ENCODE peak calls at places on chromosomes 3 and 15, in six cellular contexts. C is fibroblast of lung; G is effector memory CD4-positive, alpha-beta T cell; S is NT2/D1; X is adipocyte; K is astrocyte. P is an unnamed sample. For H3K27me3 and H3K9me3, the result is how much of the 10 kb centered on the place peaks cover.

GRCh38 chr15:85142324-85142723 is 160.7 kb downstream of the PDE8A start:
- DNase-seq in X (peak), C (peak), G (no peak), S (no peak), K (peak), P (no peak)

GRCh38 chr15:37979597-37979996 is 45.2 kb downstream of the TMCO5A start:
- DNase-seq in K (no peak), X (no peak), G (no peak), C (no peak), S (no peak), P (no peak)

GRCh38 chr3:111577798-111578685 is 17.1 kb downstream of the ZBED2 start:
- DNase-seq in C (peak), G (no peak), X (peak), K (peak), S (peak), P (no peak)

GRCh38 chr3:10577521-10577920 is 72.1 kb upstream of the ATP2B2 start:
- DNase-seq in C (no peak), K (no peak), S (no peak), G (no peak), X (no peak), P (peak)

GRCh38 chr3:114566162-114566755 is 272.4 kb downstream of the TIGIT start:
- DNase-seq in G (no peak), C (no peak), K (no peak), S (no peak), X (no peak), P (no peak)

GRCh38 chr15:64809649-64810498 is 15.6 kb downstream of the PIF1 start:
- DNase-seq in G (peak), S (peak), K (peak), C (peak), X (peak), P (peak)

GRCh38 chr3:25906132-25906906 is 116.4 kb downstream of the OXSM start:
- DNase-seq in S (peak), C (no peak), G (no peak), K (no peak), X (no peak), P (no peak)

GRCh38 chr3:131283862-131284261 is 97.7 kb upstream of the NUDT16 start:
- DNase-seq in C (no peak), G (no peak), X (no peak), S (no peak), K (no peak), P (no peak)

GRCh38 chr3:186896875-186897274 is 33.5 kb upstream of the ST6GAL1 start:
- DNase-seq in K (no peak), X (no peak), S (peak), G (no peak), C (no peak), P (no peak)

GRCh38 chr3:187781001-187781400 is 35.7 kb upstream of the BCL6 start:
- DNase-seq in X (no peak), G (no peak), C (no peak), S (no peak), K (no peak), P (no peak)

GRCh38 chr3:49769516-49769915 is 16.8 kb downstream of the IP6K1 start:
- DNase-seq in X (peak), S (no peak), K (no peak), C (no peak), G (no peak), P (no peak)

GRCh38 chr15:48965972-48966371 is 2.3 kb upstream of the SHC4 start:
- DNase-seq in K (no peak), X (peak), S (no peak), G (no peak), C (peak), P (peak)

GRCh38 chr3:147195896-147196295 is 210.4 kb downstream of the ZIC4 start:
- DNase-seq in C (peak), X (peak), K (no peak), S (no peak), G (no peak), P (no peak)

GRCh38 chr3:138003069-138003468 is 6.9 kb upstream of the CLDN18 start:
- DNase-seq in S (no peak), C (no peak), X (no peak), G (no peak), K (no peak), P (no peak)

GRCh38 chr15:46502668-46503067 is 867.8 kb downstream of the SQOR start:
- DNase-seq in S (no peak), K (no peak), G (no peak), C (no peak), X (peak), P (no peak)

GRCh38 chr3:106821801-106822200 is 555.4 kb upstream of the CCDC54 start:
- DNase-seq in K (no peak), S (no peak), X (no peak), G (no peak), C (no peak), P (no peak)

GRCh38 chr3:81838455-81838854 is 77.0 kb upstream of the GBE1 start:
- DNase-seq in C (no peak), X (no peak), K (no peak), G (no peak), S (no peak), P (no peak)

GRCh38 chr3:45453887-45454286 is 65.5 kb downstream of the LARS2 start:
- DNase-seq in S (no peak), X (no peak), G (no peak), K (no peak), C (no peak), P (no peak)

GRCh38 chr3:154122912-154123559 is 1.8 kb downstream of the ARHGEF26 start:
- DNase-seq in S (no peak), G (no peak), K (peak), X (no peak), C (peak), P (no peak)

GRCh38 chr3:126524429-126524988 is 554 bp downstream of the CHST13 start:
- DNase-seq in S (no peak), X (no peak), G (no peak), C (no peak), K (no peak), P (no peak)

GRCh38 chr3:50268276-50268675 is 671 bp upstream of the SEMA3B start:
- DNase-seq in S (no peak), C (no peak), X (no peak), K (no peak), G (no peak), P (no peak)

GRCh38 chr3:65356331-65357286 is 668.8 kb upstream of the ADAMTS9 start:
- DNase-seq in G (no peak), C (no peak), S (no peak), X (no peak), K (no peak), P (no peak)

GRCh38 chr3:14513566-14514322 is 26.4 kb downstream of the GRIP2 start:
- DNase-seq in G (no peak), S (no peak), C (no peak), K (no peak), X (no peak), P (no peak)

GRCh38 chr15:31206386-31207174 is 105.1 kb upstream of the TRPM1 start:
- DNase-seq in X (no peak), K (no peak), C (no peak), S (no peak), G (no peak), P (no peak)

GRCh38 chr3:104908761-104909160 is 457.9 kb upstream of the ALCAM start:
- DNase-seq in G (no peak), X (no peak), K (no peak), S (no peak), C (no peak), P (peak)

GRCh38 chr3:150278843-150279341 is 129.2 kb upstream of the TSC22D2 start:
- DNase-seq in X (no peak), K (no peak), S (peak), C (peak), G (no peak), P (no peak)

GRCh38 chr15:81133782-81134461 is at the start of gene CFAP161:
- DNase-seq in S (peak), K (peak), X (peak), G (no peak), C (peak), P (no peak)

GRCh38 chr3:170997966-170998913 is 28.3 kb downstream of the SLC2A2 start:
- DNase-seq in X (peak), K (peak), S (no peak), G (no peak), C (peak), P (peak)

DNA sequence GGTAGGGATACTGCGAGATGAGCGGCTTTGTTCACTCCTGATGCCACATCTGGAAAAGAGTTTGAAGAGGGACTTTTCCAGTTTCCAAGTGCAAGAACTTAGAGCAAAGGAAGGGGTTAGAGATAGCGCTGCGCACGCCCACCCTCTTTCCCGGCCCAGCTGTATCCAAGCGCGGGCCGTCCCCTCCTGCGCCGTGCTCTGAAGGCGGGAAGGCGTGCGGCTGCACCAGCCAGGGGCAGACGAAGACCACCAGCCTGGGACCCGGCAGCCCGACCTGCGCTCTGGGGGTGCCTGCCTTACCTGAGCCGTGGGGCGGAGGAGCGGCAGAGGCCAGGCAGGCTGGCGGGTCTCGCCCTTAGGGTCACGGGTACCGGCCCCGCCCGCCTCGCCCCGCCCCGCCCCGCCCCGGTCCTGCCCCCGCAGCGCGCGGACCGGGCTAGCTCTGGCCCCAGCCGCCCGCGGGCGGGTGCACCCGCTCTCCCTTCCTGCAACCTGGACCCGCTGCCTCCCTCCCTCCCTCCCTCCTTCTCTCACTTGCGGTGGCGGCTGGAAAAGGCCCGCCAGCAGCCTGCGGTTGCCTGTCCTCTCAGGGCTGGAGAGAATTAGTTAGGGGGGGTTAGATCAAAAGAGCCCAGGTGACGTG is at the start of gene WDR72:
- DNase-seq in X (no peak), S (peak), K (no peak), G (no peak), C (no peak), P (peak)
- H3K4me3 ChIP-seq in X (no peak), S (peak), K (no peak), G (no peak), C (no peak), P (no peak)

DNA sequence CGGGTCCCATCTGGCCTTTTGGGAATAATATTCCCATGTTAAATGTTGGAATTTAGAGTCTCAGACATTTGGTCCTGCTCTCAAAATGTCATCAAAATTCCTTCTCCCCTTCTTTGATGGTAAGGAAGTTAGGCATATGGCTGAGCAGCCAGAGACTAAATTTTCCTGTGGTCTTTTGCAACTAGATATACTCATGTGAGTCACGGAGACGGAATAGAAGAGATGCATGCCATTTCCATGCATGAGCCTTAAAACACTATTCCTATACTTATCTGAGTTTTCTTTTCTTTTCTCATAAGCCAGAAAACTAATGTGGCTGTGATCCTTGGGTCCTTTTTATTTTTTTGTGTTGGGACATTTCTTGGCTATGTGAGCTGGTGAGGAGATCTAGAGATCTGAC is 105.3 kb downstream of the NR2F2 start:
- DNase-seq in K (no peak), S (no peak), C (no peak), G (no peak), X (no peak), P (no peak)
- H3K27me3 ChIP-seq in K (under half), S (under half), C (under half), G (under half), X (under half), P (under half)

DNA sequence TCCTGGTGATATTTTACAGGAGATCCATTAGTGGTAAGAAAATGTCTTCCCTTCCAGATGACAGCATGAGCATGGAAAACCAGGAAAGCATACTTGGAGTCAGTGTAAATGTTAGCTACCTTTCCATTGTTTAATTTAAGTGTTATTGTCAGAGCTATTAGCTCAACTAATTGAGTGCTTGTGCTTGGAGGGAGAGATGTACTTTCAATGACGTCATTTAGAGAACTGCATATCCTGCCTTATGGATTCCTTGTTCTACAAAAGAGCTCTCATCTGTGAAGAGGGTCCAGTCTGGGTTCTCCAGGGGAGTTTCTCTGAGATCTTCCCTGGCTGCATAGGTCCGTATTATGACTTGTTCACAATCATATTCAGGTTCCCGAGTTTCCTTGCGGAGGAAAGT is 687.2 kb downstream of the TBL1XR1 start:
- DNase-seq in K (no peak), G (no peak), C (no peak), X (no peak), S (no peak), P (no peak)
- H3K9me3 ChIP-seq in K (under half), G (under half), C (under half), X (under half), S (half or more), P (under half)

DNA sequence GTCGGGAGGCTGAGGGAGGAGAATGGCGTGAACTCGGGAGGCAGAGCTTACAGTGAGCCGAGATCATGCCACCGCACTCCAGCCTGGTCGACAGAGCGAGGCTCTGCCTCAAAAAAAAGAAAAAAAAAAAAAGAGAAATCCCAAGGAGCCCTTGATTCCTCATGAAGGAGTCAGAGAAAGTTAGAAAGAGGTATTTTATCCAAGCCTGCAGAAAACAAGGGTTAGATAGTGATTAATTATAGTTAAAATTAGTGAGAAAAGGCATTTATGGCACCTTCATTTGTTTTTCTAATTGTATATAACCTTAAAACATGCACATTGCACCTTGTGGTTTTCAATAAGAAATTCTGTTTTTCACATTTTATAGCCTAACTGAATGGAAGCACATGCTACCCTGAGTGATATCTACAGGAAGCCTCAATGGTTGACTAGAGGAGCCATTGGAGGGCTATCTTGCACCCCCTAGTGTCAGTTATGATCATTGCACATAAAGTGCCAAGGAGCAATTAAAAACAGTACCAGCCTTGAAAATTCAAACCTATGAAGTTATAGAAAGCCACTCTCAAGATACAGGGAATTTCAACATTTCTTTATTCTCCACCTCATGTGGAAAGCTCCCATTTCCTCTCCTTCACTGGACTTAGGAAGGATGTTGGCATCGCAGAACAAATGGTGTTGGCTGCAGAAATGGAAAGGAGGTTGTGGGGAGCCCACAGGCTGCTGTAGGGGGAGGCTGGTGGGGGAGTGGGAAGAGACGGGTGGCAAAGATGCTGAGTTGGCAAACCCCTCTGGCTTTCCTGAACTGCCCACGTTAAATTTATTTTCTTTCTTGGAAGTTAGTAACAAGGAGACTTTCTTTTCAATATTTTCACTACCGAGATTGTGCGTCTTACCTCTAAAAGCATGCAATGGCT is 48.5 kb downstream of the ITGA11 start:
- DNase-seq in X (peak), K (no peak), S (peak), C (peak), G (peak), P (no peak)
- H3K4me3 ChIP-seq in X (no peak), K (no peak), S (no peak), C (no peak), G (no peak), P (no peak)

DNA sequence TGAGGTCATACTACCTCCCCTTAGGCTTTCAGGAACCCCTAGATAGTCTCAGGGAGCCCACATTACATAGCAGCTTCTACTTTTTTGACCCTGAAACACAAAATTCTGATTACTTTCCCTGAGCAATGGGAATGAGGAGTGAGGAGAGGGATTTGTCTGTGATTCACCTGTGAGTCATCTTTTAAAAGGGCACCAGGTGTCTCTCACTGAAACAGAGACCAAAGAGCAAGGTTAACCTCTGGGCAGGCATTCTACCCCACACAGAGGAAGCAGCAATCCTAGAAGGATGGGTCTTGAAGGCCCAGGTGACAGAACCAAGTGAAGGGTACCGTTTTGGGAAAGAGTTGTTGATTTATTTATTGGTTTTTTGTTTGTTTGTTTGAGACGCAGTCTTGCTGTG is 31.1 kb upstream of the UBE2E2 start:
- DNase-seq in C (no peak), S (no peak), X (no peak), K (no peak), G (no peak), P (no peak)
- H3K27me3 ChIP-seq in C (under half), S (under half), X (under half), K (under half), G (under half), P (under half)

GRCh38 chr3:192501427-192501826 is 225.9 kb downstream of the FGF12 start:
- DNase-seq in X (no peak), S (no peak), C (no peak), G (no peak), K (no peak), P (no peak)
- H3K9me3 ChIP-seq in X (under half), S (under half), C (under half), G (under half), K (under half), P (under half)

GRCh38 chr3:101676219-101676764 is 640 bp downstream of the ZBTB11 start:
- DNase-seq in S (peak), C (peak), K (peak), G (peak), X (peak), P (peak)

GRCh38 chr3:101675709-101676218 is 1.2 kb downstream of the ZBTB11 start:
- DNase-seq in X (no peak), G (no peak), K (no peak), C (no peak), S (no peak), P (peak)

GRCh38 chr3:101674518-101674917 is 2.4 kb downstream of the ZBTB11 start:
- DNase-seq in C (no peak), K (no peak), G (no peak), S (no peak), X (no peak), P (no peak)

GRCh38 chr3:101671014-101671413 is 5.9 kb downstream of the ZBTB11 start:
- DNase-seq in X (no peak), G (no peak), C (no peak), S (no peak), K (no peak), P (no peak)

DNA sequence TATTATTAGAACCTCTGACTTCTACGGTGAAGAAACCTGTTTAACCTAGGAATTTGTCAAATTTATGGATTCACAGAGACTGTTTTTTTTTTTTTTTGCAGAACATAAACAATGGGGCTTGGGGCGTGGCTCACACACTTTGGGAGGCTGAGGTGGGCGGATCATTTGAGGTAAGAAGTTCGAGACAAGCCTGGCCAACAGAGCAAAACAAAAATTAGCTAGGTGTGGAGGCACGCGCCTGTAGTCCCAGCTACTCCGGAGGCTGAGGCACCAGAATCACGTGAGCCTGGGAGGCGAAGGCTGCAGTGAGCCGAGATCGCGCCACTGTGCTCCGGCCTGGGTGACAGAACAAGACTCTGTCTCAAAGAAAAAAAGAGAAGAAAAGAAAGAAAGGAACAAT is 3.0 kb downstream of the ZBTB11 start:
- DNase-seq in C (no peak), S (no peak), K (no peak), G (no peak), X (no peak), P (no peak)
- H3K4me3 ChIP-seq in C (no peak), S (no peak), K (no peak), G (no peak), X (no peak), P (no peak)

P was measured in MG63.